ENCODE peak calls at places on chromosomes 1 and 21, in eight cellular contexts. U is PC-9, K is IMR-90, I is mesenchymal stem cell, Q is GM23338, W is GM23248, O is H9, N is MM.1S. X is an unnamed sample. For H3K4me1, the result is how much of the 10 kb centered on the place peaks cover.

GRCh38 chr1:223776826-223777454 is 64.6 kb downstream of the CAPN2 start:
- DNase-seq in U (no peak), K (no peak), I (no peak), Q (no peak), W (no peak), O (no peak), N (no peak), X (no peak)

GRCh38 chr1:24156542-24157260 is 13.8 kb upstream of the IL22RA1 start:
- DNase-seq in U (no peak), K (no peak), I (no peak), Q (no peak), W (no peak), O (no peak), N (no peak), X (no peak)

GRCh38 chr1:180250883-180251509 is 20.9 kb downstream of the LHX4 start:
- DNase-seq in U (no peak), K (no peak), I (no peak), Q (no peak), W (no peak), O (no peak), N (no peak), X (no peak)

GRCh38 chr1:48031676-48032075 is 34.5 kb upstream of the TRABD2B start:
- DNase-seq in U (no peak), K (no peak), I (no peak), Q (no peak), W (peak), O (peak), N (no peak), X (no peak)

GRCh38 chr1:220516722-220517042 is 11.3 kb upstream of the MARK1 start:
- DNase-seq in U (no peak), K (no peak), I (no peak), Q (no peak), W (no peak), O (no peak), N (no peak), X (no peak)

GRCh38 chr1:223811634-223812101 is 34.1 kb downstream of the TP53BP2 start:
- DNase-seq in U (peak), K (peak), I (peak), Q (peak), W (peak), O (no peak), N (peak), X (peak)

GRCh38 chr1:232943679-232944252 is 6.6 kb upstream of the NTPCR start:
- DNase-seq in U (no peak), K (no peak), I (no peak), Q (no peak), W (no peak), O (no peak), N (no peak), X (no peak)

GRCh38 chr1:235430991-235431390 is 63.8 kb downstream of the TBCE start:
- DNase-seq in U (no peak), K (peak), I (no peak), Q (no peak), W (peak), O (no peak), N (no peak), X (peak)

GRCh38 chr21:16942703-16943102 is 570.1 kb upstream of the CXADR start:
- DNase-seq in U (no peak), K (peak), I (peak), Q (peak), W (peak), O (peak), N (peak), X (peak)

GRCh38 chr1:24248859-24249258 is 61.8 kb upstream of the IFNLR1 start:
- DNase-seq in U (no peak), K (no peak), I (no peak), Q (peak), W (no peak), O (no peak), N (no peak), X (no peak)

GRCh38 chr21:45148316-45149000 is 74.1 kb downstream of the ADARB1 start:
- DNase-seq in U (no peak), K (no peak), I (no peak), Q (no peak), W (no peak), O (no peak), N (no peak), X (no peak)

GRCh38 chr1:235878082-235878781 is 11.5 kb upstream of the LYST start:
- DNase-seq in U (no peak), K (no peak), I (no peak), Q (no peak), W (no peak), O (no peak), N (no peak), X (no peak)

GRCh38 chr1:160124709-160125478 is 9.3 kb downstream of the ATP1A2 start:
- DNase-seq in U (peak), K (peak), I (peak), Q (no peak), W (peak), O (no peak), N (no peak), X (peak)

GRCh38 chr1:77762072-77762476 is 2.4 kb upstream of the USP33 start:
- DNase-seq in U (peak), K (peak), I (peak), Q (no peak), W (peak), O (no peak), N (no peak), X (peak)

GRCh38 chr1:57889686-57890360 is 466.0 kb upstream of the DAB1 start:
- DNase-seq in U (no peak), K (no peak), I (no peak), Q (no peak), W (peak), O (no peak), N (no peak), X (peak)

GRCh38 chr1:3463891-3464648 is 9.6 kb downstream of the ARHGEF16 start:
- DNase-seq in U (peak), K (no peak), I (no peak), Q (no peak), W (no peak), O (no peak), N (no peak), X (no peak)
- H3K4me1 ChIP-seq in U (under half), K (under half), I (under half), Q (under half), W (under half), O (under half), N (under half), X (under half)

GRCh38 chr21:43938751-43939442 is 73.2 kb upstream of the TRAPPC10 start:
- DNase-seq in U (no peak), K (peak), I (peak), Q (peak), W (peak), O (peak), N (peak), X (peak)
- H2AFZ ChIP-seq in U (no peak), K (peak), I (no peak), Q (peak), W (no peak), O (no peak), N (peak), X (peak)

DNA sequence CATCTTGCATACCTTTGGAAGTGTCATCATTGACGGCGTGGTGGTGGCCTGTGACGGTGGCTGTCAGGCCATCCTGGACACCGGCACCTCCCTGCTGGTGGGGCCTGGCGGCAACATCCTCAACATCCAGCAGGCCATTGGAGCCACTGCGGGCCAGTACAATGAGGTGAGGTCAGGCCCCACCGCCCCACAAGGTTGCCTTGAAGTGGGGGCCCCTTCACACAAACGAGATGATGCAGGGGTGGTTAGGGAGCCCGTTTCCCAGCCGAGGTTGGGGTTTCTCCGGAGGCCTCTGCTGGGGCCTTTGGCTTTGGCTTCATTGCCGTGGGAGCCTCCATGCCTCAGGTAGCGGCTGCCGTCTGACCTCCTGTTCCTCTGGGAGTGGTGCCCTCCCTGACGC is 29.6 kb downstream of the KCNA10 start:
- DNase-seq in U (no peak), K (no peak), I (no peak), Q (no peak), W (no peak), O (no peak), N (no peak), X (no peak)
- H3K4me2 ChIP-seq in U (no peak), K (no peak), I (no peak), Q (no peak), W (no peak), O (no peak), N (no peak), X (no peak)

GRCh38 chr1:167747988-167748387 is 26.2 kb downstream of the MPZL1 start:
- DNase-seq in U (no peak), K (peak), I (no peak), Q (no peak), W (no peak), O (no peak), N (no peak), X (no peak)
- H3K4me1 ChIP-seq in U (under half), K (under half), I (under half), Q (under half), W (half or more), O (under half), N (under half), X (under half)

GRCh38 chr1:85243336-85243735 is 16.1 kb downstream of the C1orf52 start:
- DNase-seq in U (no peak), K (peak), I (peak), Q (no peak), W (no peak), O (no peak), N (no peak), X (no peak)
- H2AFZ ChIP-seq in U (peak), K (no peak), I (no peak), Q (no peak), W (peak), O (no peak), N (no peak), X (no peak)

GRCh38 chr1:68815632-68816031 is 318.8 kb upstream of the DEPDC1 start:
- DNase-seq in U (no peak), K (no peak), I (no peak), Q (no peak), W (no peak), O (no peak), N (no peak), X (no peak)

GRCh38 chr1:68819190-68819829 is 322.4 kb upstream of the DEPDC1 start:
- DNase-seq in U (no peak), K (peak), I (peak), Q (peak), W (peak), O (peak), N (peak), X (peak)

GRCh38 chr1:68812295-68812694 is 315.4 kb upstream of the DEPDC1 start:
- DNase-seq in U (no peak), K (no peak), I (no peak), Q (no peak), W (no peak), O (no peak), N (no peak), X (no peak)

GRCh38 chr1:68811806-68812205 is 314.9 kb upstream of the DEPDC1 start:
- DNase-seq in U (no peak), K (no peak), I (no peak), Q (no peak), W (no peak), O (no peak), N (no peak), X (no peak)

DNA sequence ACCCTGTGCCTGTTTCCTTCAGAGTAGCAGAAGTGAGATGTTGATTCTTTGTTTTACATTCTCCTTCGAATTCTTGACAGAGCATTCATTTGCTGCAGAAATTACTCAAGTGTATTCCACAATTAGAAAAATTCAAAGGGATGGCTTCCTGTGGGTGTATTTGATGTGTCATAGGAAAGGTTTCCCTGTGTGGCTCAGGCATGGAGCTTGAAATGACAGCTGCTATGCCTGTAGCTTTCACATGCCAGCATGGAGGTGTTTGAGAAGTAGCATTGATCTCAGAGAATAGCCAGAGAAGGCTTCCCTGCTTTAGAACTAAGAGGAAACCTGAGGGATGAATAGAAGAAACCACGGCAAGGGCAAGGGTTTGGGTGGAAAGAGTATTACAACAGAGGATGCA is 317.2 kb upstream of the DEPDC1 start:
- DNase-seq in U (no peak), K (no peak), I (no peak), Q (no peak), W (no peak), O (no peak), N (no peak), X (peak)
- H3K4me2 ChIP-seq in U (no peak), K (no peak), I (no peak), Q (no peak), W (no peak), O (no peak), N (no peak), X (no peak)

GRCh38 chr1:93573940-93574469 is 107.6 kb downstream of the BCAR3 start:
- DNase-seq in U (no peak), K (no peak), I (no peak), Q (no peak), W (no peak), O (no peak), N (no peak), X (no peak)

GRCh38 chr1:93574991-93575390 is 106.6 kb downstream of the BCAR3 start:
- DNase-seq in U (no peak), K (no peak), I (no peak), Q (no peak), W (no peak), O (no peak), N (no peak), X (no peak)

GRCh38 chr1:93569479-93569878 is 112.2 kb downstream of the BCAR3 start:
- DNase-seq in U (no peak), K (no peak), I (no peak), Q (no peak), W (no peak), O (no peak), N (no peak), X (no peak)

GRCh38 chr1:93574511-93574910 is 107.1 kb downstream of the BCAR3 start:
- DNase-seq in U (no peak), K (no peak), I (no peak), Q (no peak), W (no peak), O (no peak), N (no peak), X (no peak)

GRCh38 chr1:93571623-93572310 is 109.9 kb downstream of the BCAR3 start:
- DNase-seq in U (no peak), K (no peak), I (no peak), Q (no peak), W (no peak), O (no peak), N (no peak), X (no peak)
- H3K4me1 ChIP-seq in U (under half), K (under half), I (under half), Q (under half), W (under half), O (under half), N (under half), X (under half)